ENCODE peak calls at places on chromosome 17, in ten cellular contexts. One of them, this sample, is unnamed.

GRCh38 chr17:63482509-63482908 is 5.6 kb downstream of the ACE start:
- DNase-seq in stimulated activated CD4-positive, alpha-beta T cell treated with anti-CD3 and anti-CD28 coated beads, Interleukin-2, amount 100 ng/mL, for 48 hours: no peak
- DNase-seq in chondrocyte: no peak
- DNase-seq in EL: no peak
- DNase-seq in activated naive CD4-positive, alpha-beta T cell: no peak
- DNase-seq in AG10803: no peak
- DNase-seq in AG09309: no peak
- DNase-seq in transverse colon: no peak
- DNase-seq in stimulated activated CD8-positive, alpha-beta memory T cell treated with anti-CD3 and anti-CD28 coated beads, Interleukin-7, amount 100 ng/mL, for 48 hours: no peak
- DNase-seq in T-helper 17 cell: no peak
- DNase-seq in this sample: no peak

GRCh38 chr17:69812240-69812837 is 262.7 kb upstream of the KCNJ16 start:
- DNase-seq in stimulated activated CD4-positive, alpha-beta T cell treated with anti-CD3 and anti-CD28 coated beads, Interleukin-2, amount 100 ng/mL, for 48 hours: no peak
- DNase-seq in chondrocyte: no peak
- DNase-seq in EL: no peak
- DNase-seq in activated naive CD4-positive, alpha-beta T cell: no peak
- DNase-seq in AG10803: peak
- DNase-seq in AG09309: no peak
- DNase-seq in transverse colon: no peak
- DNase-seq in stimulated activated CD8-positive, alpha-beta memory T cell treated with anti-CD3 and anti-CD28 coated beads, Interleukin-7, amount 100 ng/mL, for 48 hours: no peak
- DNase-seq in T-helper 17 cell: no peak
- DNase-seq in this sample: no peak

GRCh38 chr17:13725286-13725990 is 123.7 kb upstream of the HS3ST3A1 start:
- DNase-seq in stimulated activated CD4-positive, alpha-beta T cell treated with anti-CD3 and anti-CD28 coated beads, Interleukin-2, amount 100 ng/mL, for 48 hours: no peak
- DNase-seq in chondrocyte: no peak
- DNase-seq in EL: peak
- DNase-seq in activated naive CD4-positive, alpha-beta T cell: no peak
- DNase-seq in AG10803: peak
- DNase-seq in AG09309: no peak
- DNase-seq in transverse colon: no peak
- DNase-seq in stimulated activated CD8-positive, alpha-beta memory T cell treated with anti-CD3 and anti-CD28 coated beads, Interleukin-7, amount 100 ng/mL, for 48 hours: no peak
- DNase-seq in T-helper 17 cell: no peak
- DNase-seq in this sample: no peak

GRCh38 chr17:6796017-6796886 is 20.2 kb downstream of the FBXO39 start:
- DNase-seq in stimulated activated CD4-positive, alpha-beta T cell treated with anti-CD3 and anti-CD28 coated beads, Interleukin-2, amount 100 ng/mL, for 48 hours: no peak
- DNase-seq in chondrocyte: no peak
- DNase-seq in EL: no peak
- DNase-seq in activated naive CD4-positive, alpha-beta T cell: no peak
- DNase-seq in AG10803: peak
- DNase-seq in AG09309: no peak
- DNase-seq in transverse colon: no peak
- DNase-seq in stimulated activated CD8-positive, alpha-beta memory T cell treated with anti-CD3 and anti-CD28 coated beads, Interleukin-7, amount 100 ng/mL, for 48 hours: no peak
- DNase-seq in T-helper 17 cell: no peak
- DNase-seq in this sample: no peak

GRCh38 chr17:46141645-46142044 is 51.6 kb downstream of the KANSL1 start:
- DNase-seq in stimulated activated CD4-positive, alpha-beta T cell treated with anti-CD3 and anti-CD28 coated beads, Interleukin-2, amount 100 ng/mL, for 48 hours: no peak
- DNase-seq in chondrocyte: no peak
- DNase-seq in EL: no peak
- DNase-seq in activated naive CD4-positive, alpha-beta T cell: no peak
- DNase-seq in AG10803: no peak
- DNase-seq in AG09309: no peak
- DNase-seq in transverse colon: no peak
- DNase-seq in stimulated activated CD8-positive, alpha-beta memory T cell treated with anti-CD3 and anti-CD28 coated beads, Interleukin-7, amount 100 ng/mL, for 48 hours: no peak
- DNase-seq in T-helper 17 cell: no peak
- DNase-seq in this sample: no peak

GRCh38 chr17:65109990-65110680 is 27.0 kb upstream of the RGS9 start:
- DNase-seq in stimulated activated CD4-positive, alpha-beta T cell treated with anti-CD3 and anti-CD28 coated beads, Interleukin-2, amount 100 ng/mL, for 48 hours: no peak
- DNase-seq in chondrocyte: no peak
- DNase-seq in EL: peak
- DNase-seq in activated naive CD4-positive, alpha-beta T cell: no peak
- DNase-seq in AG10803: peak
- DNase-seq in AG09309: no peak
- DNase-seq in transverse colon: no peak
- DNase-seq in stimulated activated CD8-positive, alpha-beta memory T cell treated with anti-CD3 and anti-CD28 coated beads, Interleukin-7, amount 100 ng/mL, for 48 hours: no peak
- DNase-seq in T-helper 17 cell: no peak
- DNase-seq in this sample: no peak

GRCh38 chr17:46179375-46179999 is 13.7 kb downstream of the KANSL1 start:
- DNase-seq in stimulated activated CD4-positive, alpha-beta T cell treated with anti-CD3 and anti-CD28 coated beads, Interleukin-2, amount 100 ng/mL, for 48 hours: no peak
- DNase-seq in chondrocyte: no peak
- DNase-seq in EL: no peak
- DNase-seq in activated naive CD4-positive, alpha-beta T cell: no peak
- DNase-seq in AG10803: no peak
- DNase-seq in AG09309: no peak
- DNase-seq in transverse colon: no peak
- DNase-seq in stimulated activated CD8-positive, alpha-beta memory T cell treated with anti-CD3 and anti-CD28 coated beads, Interleukin-7, amount 100 ng/mL, for 48 hours: no peak
- DNase-seq in T-helper 17 cell: no peak
- DNase-seq in this sample: no peak

GRCh38 chr17:46822388-46822921 is 4.0 kb upstream of the WNT3 start:
- DNase-seq in stimulated activated CD4-positive, alpha-beta T cell treated with anti-CD3 and anti-CD28 coated beads, Interleukin-2, amount 100 ng/mL, for 48 hours: peak
- DNase-seq in chondrocyte: no peak
- DNase-seq in EL: no peak
- DNase-seq in activated naive CD4-positive, alpha-beta T cell: no peak
- DNase-seq in AG10803: no peak
- DNase-seq in AG09309: no peak
- DNase-seq in transverse colon: peak
- DNase-seq in stimulated activated CD8-positive, alpha-beta memory T cell treated with anti-CD3 and anti-CD28 coated beads, Interleukin-7, amount 100 ng/mL, for 48 hours: no peak
- DNase-seq in T-helper 17 cell: no peak
- DNase-seq in this sample: no peak

GRCh38 chr17:82228842-82229685 is at the start of gene SLC16A3:
- DNase-seq in stimulated activated CD4-positive, alpha-beta T cell treated with anti-CD3 and anti-CD28 coated beads, Interleukin-2, amount 100 ng/mL, for 48 hours: no peak
- DNase-seq in chondrocyte: no peak
- DNase-seq in EL: peak
- DNase-seq in activated naive CD4-positive, alpha-beta T cell: no peak
- DNase-seq in AG10803: peak
- DNase-seq in AG09309: no peak
- DNase-seq in transverse colon: peak
- DNase-seq in stimulated activated CD8-positive, alpha-beta memory T cell treated with anti-CD3 and anti-CD28 coated beads, Interleukin-7, amount 100 ng/mL, for 48 hours: no peak
- DNase-seq in T-helper 17 cell: peak
- DNase-seq in this sample: no peak

GRCh38 chr17:83014297-83014696 is 65.1 kb upstream of the METRNL start:
- DNase-seq in stimulated activated CD4-positive, alpha-beta T cell treated with anti-CD3 and anti-CD28 coated beads, Interleukin-2, amount 100 ng/mL, for 48 hours: no peak
- DNase-seq in chondrocyte: no peak
- DNase-seq in EL: no peak
- DNase-seq in activated naive CD4-positive, alpha-beta T cell: no peak
- DNase-seq in AG10803: no peak
- DNase-seq in AG09309: no peak
- DNase-seq in transverse colon: no peak
- DNase-seq in stimulated activated CD8-positive, alpha-beta memory T cell treated with anti-CD3 and anti-CD28 coated beads, Interleukin-7, amount 100 ng/mL, for 48 hours: no peak
- DNase-seq in T-helper 17 cell: no peak
- DNase-seq in this sample: no peak

GRCh38 chr17:80575057-80575875 is 30.6 kb downstream of the RPTOR start:
- DNase-seq in stimulated activated CD4-positive, alpha-beta T cell treated with anti-CD3 and anti-CD28 coated beads, Interleukin-2, amount 100 ng/mL, for 48 hours: peak
- DNase-seq in chondrocyte: no peak
- DNase-seq in EL: peak
- DNase-seq in activated naive CD4-positive, alpha-beta T cell: peak
- DNase-seq in AG10803: peak
- DNase-seq in AG09309: peak
- DNase-seq in transverse colon: peak
- DNase-seq in stimulated activated CD8-positive, alpha-beta memory T cell treated with anti-CD3 and anti-CD28 coated beads, Interleukin-7, amount 100 ng/mL, for 48 hours: peak
- DNase-seq in T-helper 17 cell: peak
- DNase-seq in this sample: peak

GRCh38 chr17:2183346-2183745 is 120.2 kb downstream of the SMG6 start:
- DNase-seq in stimulated activated CD4-positive, alpha-beta T cell treated with anti-CD3 and anti-CD28 coated beads, Interleukin-2, amount 100 ng/mL, for 48 hours: no peak
- DNase-seq in chondrocyte: no peak
- DNase-seq in EL: no peak
- DNase-seq in activated naive CD4-positive, alpha-beta T cell: no peak
- DNase-seq in AG10803: peak
- DNase-seq in AG09309: no peak
- DNase-seq in transverse colon: no peak
- DNase-seq in stimulated activated CD8-positive, alpha-beta memory T cell treated with anti-CD3 and anti-CD28 coated beads, Interleukin-7, amount 100 ng/mL, for 48 hours: no peak
- DNase-seq in T-helper 17 cell: no peak
- DNase-seq in this sample: no peak

GRCh38 chr17:33506889-33507650 is 214.0 kb upstream of the ASIC2 start:
- DNase-seq in stimulated activated CD4-positive, alpha-beta T cell treated with anti-CD3 and anti-CD28 coated beads, Interleukin-2, amount 100 ng/mL, for 48 hours: no peak
- DNase-seq in chondrocyte: no peak
- DNase-seq in EL: no peak
- DNase-seq in activated naive CD4-positive, alpha-beta T cell: no peak
- DNase-seq in AG10803: no peak
- DNase-seq in AG09309: no peak
- DNase-seq in transverse colon: no peak
- DNase-seq in stimulated activated CD8-positive, alpha-beta memory T cell treated with anti-CD3 and anti-CD28 coated beads, Interleukin-7, amount 100 ng/mL, for 48 hours: no peak
- DNase-seq in T-helper 17 cell: no peak
- DNase-seq in this sample: no peak

GRCh38 chr17:8066841-8067775 is 20.4 kb downstream of the ALOX12B start:
- DNase-seq in stimulated activated CD4-positive, alpha-beta T cell treated with anti-CD3 and anti-CD28 coated beads, Interleukin-2, amount 100 ng/mL, for 48 hours: no peak
- DNase-seq in chondrocyte: no peak
- DNase-seq in EL: no peak
- DNase-seq in activated naive CD4-positive, alpha-beta T cell: no peak
- DNase-seq in AG10803: no peak
- DNase-seq in AG09309: no peak
- DNase-seq in transverse colon: no peak
- DNase-seq in stimulated activated CD8-positive, alpha-beta memory T cell treated with anti-CD3 and anti-CD28 coated beads, Interleukin-7, amount 100 ng/mL, for 48 hours: no peak
- DNase-seq in T-helper 17 cell: no peak
- DNase-seq in this sample: no peak

GRCh38 chr17:16948587-16949376 is 23.1 kb downstream of the TNFRSF13B start:
- DNase-seq in stimulated activated CD4-positive, alpha-beta T cell treated with anti-CD3 and anti-CD28 coated beads, Interleukin-2, amount 100 ng/mL, for 48 hours: no peak
- DNase-seq in chondrocyte: peak
- DNase-seq in EL: no peak
- DNase-seq in activated naive CD4-positive, alpha-beta T cell: no peak
- DNase-seq in AG10803: no peak
- DNase-seq in AG09309: no peak
- DNase-seq in transverse colon: no peak
- DNase-seq in stimulated activated CD8-positive, alpha-beta memory T cell treated with anti-CD3 and anti-CD28 coated beads, Interleukin-7, amount 100 ng/mL, for 48 hours: no peak
- DNase-seq in T-helper 17 cell: no peak
- DNase-seq in this sample: no peak

GRCh38 chr17:4739122-4740024 is at the start of the genes CXCL16 and ZMYND15:
- DNase-seq in stimulated activated CD4-positive, alpha-beta T cell treated with anti-CD3 and anti-CD28 coated beads, Interleukin-2, amount 100 ng/mL, for 48 hours: peak
- DNase-seq in chondrocyte: no peak
- DNase-seq in EL: peak
- DNase-seq in activated naive CD4-positive, alpha-beta T cell: no peak
- DNase-seq in AG10803: peak
- DNase-seq in AG09309: no peak
- DNase-seq in transverse colon: peak
- DNase-seq in stimulated activated CD8-positive, alpha-beta memory T cell treated with anti-CD3 and anti-CD28 coated beads, Interleukin-7, amount 100 ng/mL, for 48 hours: no peak
- DNase-seq in T-helper 17 cell: peak
- DNase-seq in this sample: no peak

GRCh38 chr17:62597920-62598319 is 29.6 kb upstream of the MRC2 start:
- DNase-seq in stimulated activated CD4-positive, alpha-beta T cell treated with anti-CD3 and anti-CD28 coated beads, Interleukin-2, amount 100 ng/mL, for 48 hours: no peak
- DNase-seq in chondrocyte: no peak
- DNase-seq in EL: peak
- DNase-seq in activated naive CD4-positive, alpha-beta T cell: no peak
- DNase-seq in AG10803: peak
- DNase-seq in AG09309: peak
- DNase-seq in transverse colon: no peak
- DNase-seq in stimulated activated CD8-positive, alpha-beta memory T cell treated with anti-CD3 and anti-CD28 coated beads, Interleukin-7, amount 100 ng/mL, for 48 hours: no peak
- DNase-seq in T-helper 17 cell: no peak
- DNase-seq in this sample: no peak

GRCh38 chr17:32881054-32881453 is 4.1 kb upstream of the MYO1D start:
- DNase-seq in stimulated activated CD4-positive, alpha-beta T cell treated with anti-CD3 and anti-CD28 coated beads, Interleukin-2, amount 100 ng/mL, for 48 hours: no peak
- DNase-seq in chondrocyte: no peak
- DNase-seq in EL: no peak
- DNase-seq in activated naive CD4-positive, alpha-beta T cell: no peak
- DNase-seq in AG10803: no peak
- DNase-seq in AG09309: no peak
- DNase-seq in transverse colon: no peak
- DNase-seq in stimulated activated CD8-positive, alpha-beta memory T cell treated with anti-CD3 and anti-CD28 coated beads, Interleukin-7, amount 100 ng/mL, for 48 hours: no peak
- DNase-seq in T-helper 17 cell: no peak
- DNase-seq in this sample: no peak

GRCh38 chr17:1625507-1626080 is 3.0 kb downstream of the SLC43A2 start:
- DNase-seq in stimulated activated CD4-positive, alpha-beta T cell treated with anti-CD3 and anti-CD28 coated beads, Interleukin-2, amount 100 ng/mL, for 48 hours: no peak
- DNase-seq in chondrocyte: no peak
- DNase-seq in EL: no peak
- DNase-seq in activated naive CD4-positive, alpha-beta T cell: no peak
- DNase-seq in AG10803: no peak
- DNase-seq in AG09309: no peak
- DNase-seq in transverse colon: no peak
- DNase-seq in stimulated activated CD8-positive, alpha-beta memory T cell treated with anti-CD3 and anti-CD28 coated beads, Interleukin-7, amount 100 ng/mL, for 48 hours: no peak
- DNase-seq in T-helper 17 cell: no peak
- DNase-seq in this sample: no peak

GRCh38 chr17:64240261-64240740 is 22.8 kb downstream of the TEX2 start:
- DNase-seq in stimulated activated CD4-positive, alpha-beta T cell treated with anti-CD3 and anti-CD28 coated beads, Interleukin-2, amount 100 ng/mL, for 48 hours: no peak
- DNase-seq in chondrocyte: no peak
- DNase-seq in EL: no peak
- DNase-seq in activated naive CD4-positive, alpha-beta T cell: no peak
- DNase-seq in AG10803: no peak
- DNase-seq in AG09309: no peak
- DNase-seq in transverse colon: no peak
- DNase-seq in stimulated activated CD8-positive, alpha-beta memory T cell treated with anti-CD3 and anti-CD28 coated beads, Interleukin-7, amount 100 ng/mL, for 48 hours: no peak
- DNase-seq in T-helper 17 cell: no peak
- DNase-seq in this sample: no peak

GRCh38 chr17:38620551-38621277 is 15.0 kb upstream of the SRCIN1 start:
- DNase-seq in stimulated activated CD4-positive, alpha-beta T cell treated with anti-CD3 and anti-CD28 coated beads, Interleukin-2, amount 100 ng/mL, for 48 hours: no peak
- DNase-seq in chondrocyte: peak
- DNase-seq in EL: no peak
- DNase-seq in activated naive CD4-positive, alpha-beta T cell: no peak
- DNase-seq in AG10803: no peak
- DNase-seq in AG09309: no peak
- DNase-seq in transverse colon: no peak
- DNase-seq in stimulated activated CD8-positive, alpha-beta memory T cell treated with anti-CD3 and anti-CD28 coated beads, Interleukin-7, amount 100 ng/mL, for 48 hours: no peak
- DNase-seq in T-helper 17 cell: no peak
- DNase-seq in this sample: no peak

GRCh38 chr17:41404024-41404651 is 6.7 kb upstream of the KRT31 start:
- DNase-seq in stimulated activated CD4-positive, alpha-beta T cell treated with anti-CD3 and anti-CD28 coated beads, Interleukin-2, amount 100 ng/mL, for 48 hours: peak
- DNase-seq in chondrocyte: no peak
- DNase-seq in EL: peak
- DNase-seq in activated naive CD4-positive, alpha-beta T cell: no peak
- DNase-seq in AG10803: peak
- DNase-seq in AG09309: peak
- DNase-seq in transverse colon: no peak
- DNase-seq in stimulated activated CD8-positive, alpha-beta memory T cell treated with anti-CD3 and anti-CD28 coated beads, Interleukin-7, amount 100 ng/mL, for 48 hours: peak
- DNase-seq in T-helper 17 cell: no peak
- DNase-seq in this sample: no peak

This sample was measured in neuronal stem cell.